ENCODE peak calls at places on chromosomes 13 and 19, in eight cellular contexts. R is uterus, O is IMR-90, T is tibial nerve, C is body of pancreas, W is transverse colon, Z is adrenal gland, A is spleen. P is an unnamed sample.
A peak's percentile ranks its signal among the peaks of the same experiment; 100 is the strongest.

GRCh38 chr13:95644611-95645052 is at the start of gene DZIP1:
- DNase-seq in R (peak; percentile 85), O (peak; percentile 83), T (peak; percentile 56), C (peak; percentile 79), W (peak; percentile 65), Z (peak; percentile 74), A (peak; percentile 77), P (peak; percentile 93)

GRCh38 chr19:43534811-43535761 is 2.1 kb downstream of the ZNF575 start:
- DNase-seq in R (peak; percentile 73), O (peak; percentile 61), T (peak; percentile 36), C (peak; percentile 79), W (peak; percentile 64), Z (peak; percentile 83), A (peak; percentile 87), P (no peak)

GRCh38 chr13:77022341-77022740 is 4.6 kb downstream of the FBXL3 start:
- DNase-seq in R (no peak), O (peak; percentile 43), T (no peak), C (no peak), W (no peak), Z (no peak), A (no peak), P (no peak)

GRCh38 chr13:93672996-93673395 is 446.4 kb downstream of the GPC6 start:
- DNase-seq in R (no peak), O (no peak), T (no peak), C (no peak), W (no peak), Z (no peak), A (no peak), P (no peak)

GRCh38 chr13:41837668-41838067 is 123.2 kb downstream of the VWA8 start:
- DNase-seq in R (no peak), O (peak; percentile 12), T (no peak), C (no peak), W (no peak), Z (no peak), A (no peak), P (no peak)

GRCh38 chr13:84609716-84610115 is 727.4 kb upstream of the SLITRK1 start:
- DNase-seq in R (no peak), O (peak; percentile 70), T (no peak), C (no peak), W (no peak), Z (no peak), A (no peak), P (no peak)

GRCh38 chr13:23763328-23763727 is 125.9 kb downstream of the MIPEP start:
- DNase-seq in R (no peak), O (no peak), T (no peak), C (no peak), W (no peak), Z (no peak), A (no peak), P (no peak)

GRCh38 chr13:29589967-29590366 is 5.5 kb downstream of the SLC7A1 start:
- DNase-seq in R (no peak), O (no peak), T (no peak), C (no peak), W (no peak), Z (no peak), A (no peak), P (no peak)

GRCh38 chr19:12841094-12841493 is 2.8 kb downstream of the MAST1 start:
- DNase-seq in R (no peak), O (peak; percentile 20), T (no peak), C (peak; percentile 60), W (no peak), Z (peak; percentile 44), A (no peak), P (no peak)

GRCh38 chr19:29527500-29528328 is 1.9 kb downstream of the VSTM2B start:
- DNase-seq in R (no peak), O (no peak), T (no peak), C (no peak), W (no peak), Z (no peak), A (peak; percentile 51), P (no peak)

GRCh38 chr19:19109601-19110000 is 28.7 kb downstream of the TMEM161A start:
- DNase-seq in R (no peak), O (peak; percentile 38), T (no peak), C (no peak), W (no peak), Z (peak; percentile 39), A (no peak), P (no peak)

GRCh38 chr19:9936151-9937000 is at the start of gene OLFM2:
- DNase-seq in R (peak; percentile 54), O (no peak), T (no peak), C (peak; percentile 62), W (no peak), Z (peak; percentile 66), A (no peak), P (no peak)

GRCh38 chr13:34733720-34734119 is 208.3 kb upstream of the NBEA start:
- DNase-seq in R (no peak), O (no peak), T (no peak), C (no peak), W (no peak), Z (no peak), A (no peak), P (no peak)

GRCh38 chr19:50514346-50515167 is 844 bp upstream of the ASPDH start:
- DNase-seq in R (no peak), O (no peak), T (no peak), C (peak; percentile 25), W (no peak), Z (no peak), A (peak; percentile 74), P (no peak)
- TF ChIP-seq POLR2A in R (no peak), O (no peak), T (no peak), C (no peak), W (no peak), Z (no peak), A (no peak), P (no peak)

GRCh38 chr13:67353031-67353430 is 122.9 kb upstream of the PCDH9 start:
- DNase-seq in R (no peak), O (no peak), T (no peak), C (no peak), W (no peak), Z (no peak), A (no peak), P (no peak)
- TF ChIP-seq POLR2A in R (no peak), O (no peak), T (no peak), C (no peak), W (no peak), Z (no peak), A (no peak), P (no peak)

GRCh38 chr13:48975926-48976676 is 389 bp downstream of the FNDC3A start:
- DNase-seq in R (peak; percentile 80), O (peak; percentile 75), T (peak; percentile 61), C (peak; percentile 90), W (peak; percentile 86), Z (peak; percentile 87), A (peak; percentile 97), P (peak; percentile 45)
- TF ChIP-seq POLR2A in R (peak; percentile 61), O (peak; percentile 65), T (no peak), C (peak; percentile 50), W (peak; percentile 88), Z (peak; percentile 84), A (no peak), P (peak; percentile 45)

DNA sequence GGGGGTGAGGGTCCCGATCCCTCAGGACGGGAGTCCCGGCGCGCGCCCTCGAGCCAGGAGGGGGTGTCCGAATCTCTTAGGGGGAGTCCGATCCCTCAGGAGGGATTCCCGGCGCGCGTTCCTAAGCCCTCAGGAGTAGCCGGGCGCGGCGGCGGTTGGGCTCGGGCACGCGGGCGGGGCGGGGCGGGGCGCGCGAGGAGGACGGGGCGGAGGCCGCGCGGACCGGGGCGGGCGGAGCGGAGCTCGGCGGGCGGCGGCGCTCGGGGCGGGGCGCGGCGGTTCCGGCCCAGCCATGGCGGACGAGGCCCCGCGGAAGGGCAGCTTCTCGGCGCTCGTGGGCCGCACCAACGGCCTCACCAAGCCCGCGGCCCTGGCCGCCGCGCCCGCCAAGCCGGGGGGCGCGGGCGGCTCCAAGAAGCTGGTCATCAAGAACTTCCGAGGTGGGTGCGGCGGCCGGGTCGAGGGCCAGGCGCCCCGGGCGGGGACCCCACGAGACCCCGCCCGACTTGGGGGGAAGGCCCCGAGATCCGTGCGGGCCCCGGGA is at the start of gene CUL4A:
- DNase-seq in R (peak; percentile 71), O (peak; percentile 60), T (peak; percentile 64), C (peak; percentile 83), W (peak; percentile 86), Z (peak; percentile 83), A (peak; percentile 94), P (peak; percentile 78)
- TF ChIP-seq POLR2A in R (no peak), O (no peak), T (no peak), C (no peak), W (no peak), Z (peak; percentile 10), A (no peak), P (peak; percentile 69)

DNA sequence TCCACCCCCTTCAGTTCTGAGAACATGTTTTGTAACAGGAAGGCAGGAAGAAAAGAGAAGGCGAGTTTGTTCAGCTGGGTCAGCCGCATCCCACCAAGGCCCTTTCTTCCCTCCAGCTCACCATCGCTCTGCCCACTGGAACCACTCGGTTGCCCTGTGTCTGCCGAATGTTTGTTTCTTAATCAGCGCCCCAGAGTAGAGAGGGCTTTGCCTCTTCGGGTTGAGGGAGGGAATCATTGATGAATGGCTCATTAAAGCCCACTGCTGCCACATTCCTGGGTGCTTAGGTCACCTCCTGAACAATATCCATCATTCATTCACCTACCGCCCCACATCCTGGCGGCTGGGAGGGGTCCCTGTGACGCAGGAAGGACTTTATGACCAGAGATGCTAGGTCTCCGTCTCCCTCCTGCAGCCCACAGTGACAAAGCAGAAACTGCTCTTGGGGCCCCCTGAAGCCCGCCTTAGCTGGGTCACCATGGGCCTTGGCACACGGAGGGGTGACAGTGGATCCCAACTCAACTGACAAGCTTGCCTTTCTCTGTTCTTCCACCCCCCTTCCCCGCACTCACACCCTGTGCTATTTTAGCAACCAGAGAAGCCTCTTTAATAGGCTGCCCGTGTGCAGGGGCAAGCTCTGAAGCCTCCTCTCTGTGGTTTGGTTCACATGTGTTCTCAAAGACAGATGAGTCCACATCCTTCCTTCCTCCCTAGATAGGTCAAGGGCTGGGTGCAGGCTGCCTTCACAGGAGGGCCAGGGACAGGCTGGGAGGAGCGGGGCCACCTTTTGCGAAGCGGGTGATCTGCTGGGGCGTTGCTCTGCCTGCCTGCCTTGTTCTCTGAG is 46.2 kb downstream of the ACTN4 start:
- DNase-seq in R (no peak), O (peak; percentile 63), T (no peak), C (peak; percentile 57), W (peak; percentile 51), Z (no peak), A (peak; percentile 88), P (peak; percentile 89)
- TF ChIP-seq POLR2A in R (no peak), O (no peak), T (no peak), C (peak; percentile 25), W (no peak), Z (peak; percentile 14), A (no peak), P (peak; percentile 38)

DNA sequence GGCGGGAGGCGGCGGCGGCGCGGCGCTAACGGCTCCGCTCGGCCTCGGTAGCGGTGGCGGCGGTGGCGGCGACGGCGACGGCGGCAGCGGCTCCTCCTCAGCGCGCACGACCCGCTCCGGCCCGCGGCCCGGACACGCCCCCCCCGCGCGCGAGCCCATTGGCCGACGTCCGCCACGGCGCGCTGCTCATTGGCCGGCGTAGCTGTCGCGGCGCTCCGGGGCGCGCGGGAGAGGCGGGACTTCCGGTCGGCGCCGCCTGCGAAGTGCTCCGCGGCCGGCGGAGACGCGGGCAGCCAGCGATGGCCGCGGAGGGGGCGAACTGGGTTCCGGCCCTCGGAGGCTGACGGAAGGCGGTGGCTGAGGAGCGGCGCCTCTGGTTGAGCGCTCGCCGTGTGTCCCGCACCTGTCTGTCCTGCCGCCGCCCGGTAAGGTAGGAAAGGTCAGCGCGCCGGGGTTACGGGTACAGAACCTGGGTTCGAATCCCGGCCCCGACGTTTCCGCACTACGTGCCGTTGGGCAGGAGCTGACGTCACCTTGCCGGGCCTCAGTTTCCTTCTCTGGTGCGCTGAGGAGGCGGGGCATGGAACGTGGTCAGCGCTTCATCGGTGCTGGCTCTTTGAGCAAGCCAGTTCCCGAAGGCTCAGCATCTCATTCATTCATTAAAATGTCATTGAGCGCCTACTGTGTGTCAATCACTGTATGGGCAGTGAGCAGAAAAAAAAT is at the start of gene ELAVL1:
- DNase-seq in R (peak; percentile 89), O (peak; percentile 85), T (peak; percentile 84), C (peak; percentile 93), W (peak; percentile 92), Z (peak; percentile 90), A (peak; percentile 93), P (peak; percentile 97)
- TF ChIP-seq POLR2A in R (peak; percentile 30), O (peak; percentile 88), T (no peak), C (no peak), W (no peak), Z (peak; percentile 45), A (no peak), P (peak; percentile 79)

P was measured in H54.